ENCODE peak calls at places on chromosomes 6 and 20, in five cellular contexts. I is GM23338, Z is body of pancreas, Y is neural progenitor cell, M is astrocyte. O is an unnamed sample. For H3K27me3 and H3K36me3, the result is how much of the 10 kb centered on the place peaks cover.

GRCh38 chr6:120873125-120873865 is 461.0 kb downstream of the TBC1D32 start:
- DNase-seq in I (no peak), Z (no peak), Y (no peak), M (no peak), O (no peak)

GRCh38 chr20:50376888-50377459 is 133.2 kb upstream of the PTPN1 start:
- DNase-seq in I (no peak), Z (no peak), Y (no peak), M (no peak), O (no peak)

GRCh38 chr6:75203721-75204120 is 2.1 kb downstream of the COL12A1 start:
- DNase-seq in I (no peak), Z (no peak), Y (no peak), M (peak), O (no peak)

GRCh38 chr20:50320005-50320909 is 129.6 kb downstream of the CEBPB start:
- DNase-seq in I (no peak), Z (no peak), Y (no peak), M (no peak), O (no peak)

GRCh38 chr6:156876302-156876701 is 99.1 kb downstream of the ARID1B start:
- DNase-seq in I (peak), Z (peak), Y (peak), M (no peak), O (peak)

GRCh38 chr20:38334016-38334415 is 12.3 kb upstream of the LBP start:
- DNase-seq in I (no peak), Z (no peak), Y (no peak), M (peak), O (no peak)

GRCh38 chr20:57397004-57397692 is 6.0 kb downstream of the RBM38 start:
- DNase-seq in I (no peak), Z (no peak), Y (no peak), M (peak), O (no peak)

GRCh38 chr6:69421986-69422385 is 374.8 kb downstream of the LMBRD1 start:
- DNase-seq in I (no peak), Z (no peak), Y (no peak), M (no peak), O (no peak)

GRCh38 chr6:29943053-29943966 is 978 bp downstream of the HLA-A start:
- DNase-seq in I (peak), Z (peak), Y (no peak), M (no peak), O (peak)

GRCh38 chr6:165574770-165575549 is 88.1 kb downstream of the PDE10A start:
- DNase-seq in I (no peak), Z (no peak), Y (peak), M (peak), O (peak)

GRCh38 chr20:51854912-51855311 is 52.6 kb upstream of the SALL4 start:
- DNase-seq in I (no peak), Z (no peak), Y (no peak), M (no peak), O (no peak)

GRCh38 chr20:39259010-39259803 is 297.1 kb downstream of the DHX35 start:
- DNase-seq in I (no peak), Z (no peak), Y (no peak), M (no peak), O (no peak)

GRCh38 chr6:169165561-169166300 is 87.9 kb downstream of the THBS2 start:
- DNase-seq in I (no peak), Z (no peak), Y (no peak), M (peak), O (peak)

GRCh38 chr6:140486468-140487361 is 1112.3 kb upstream of the CITED2 start:
- DNase-seq in I (no peak), Z (no peak), Y (no peak), M (peak), O (no peak)

GRCh38 chr6:132937466-132937906 is 123.1 kb downstream of the RPS12 start:
- DNase-seq in I (peak), Z (peak), Y (peak), M (peak), O (peak)

GRCh38 chr6:139979021-139979721 is 604.7 kb upstream of the CITED2 start:
- DNase-seq in I (no peak), Z (no peak), Y (peak), M (no peak), O (no peak)

GRCh38 chr6:66496659-66497058 is 789.6 kb upstream of the EYS start:
- DNase-seq in I (peak), Z (no peak), Y (peak), M (no peak), O (peak)

GRCh38 chr6:85810558-85810957 is 167.9 kb upstream of the SYNCRIP start:
- DNase-seq in I (no peak), Z (no peak), Y (no peak), M (no peak), O (no peak)

GRCh38 chr20:44644384-44645131 is 6.9 kb downstream of the ADA start:
- DNase-seq in I (no peak), Z (no peak), Y (no peak), M (no peak), O (no peak)

GRCh38 chr6:11123978-11124377 is 12.5 kb upstream of the ERVFRD-1 start:
- DNase-seq in I (no peak), Z (no peak), Y (no peak), M (no peak), O (no peak)

GRCh38 chr20:35271073-35271882 is 6.6 kb downstream of the MMP24OS start:
- DNase-seq in I (no peak), Z (no peak), Y (no peak), M (no peak), O (peak)

GRCh38 chr6:958531-958930 is 265.6 kb upstream of the EXOC2 start:
- DNase-seq in I (no peak), Z (no peak), Y (no peak), M (peak), O (no peak)

GRCh38 chr20:41004561-41005360 is 23.9 kb upstream of the TOP1 start:
- DNase-seq in I (no peak), Z (no peak), Y (no peak), M (peak), O (no peak)

GRCh38 chr20:63394069-63394468 is 32.9 kb upstream of the CHRNA4 start:
- DNase-seq in I (peak), Z (no peak), Y (peak), M (peak), O (peak)

DNA sequence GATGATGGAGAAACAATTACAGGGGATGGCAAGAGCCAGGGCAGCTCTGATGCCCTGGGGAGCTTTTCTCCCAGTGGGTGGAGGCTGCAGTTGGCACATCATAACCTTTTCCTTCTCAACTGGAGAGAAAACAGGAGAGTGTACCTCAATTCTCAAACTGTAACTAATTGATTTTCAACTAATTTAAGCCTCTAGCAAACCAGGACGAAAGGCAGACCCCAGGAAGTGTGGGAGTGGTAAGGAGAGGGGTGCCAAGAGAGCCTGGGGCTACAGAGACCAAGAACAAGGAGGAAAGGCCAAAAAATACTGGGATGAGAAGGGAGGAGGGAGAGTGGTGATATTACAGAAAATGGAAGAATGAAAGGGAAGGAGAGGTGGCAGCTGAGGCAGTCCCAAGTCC is 5.7 kb downstream of the BMP5 start:
- DNase-seq in I (no peak), Z (no peak), Y (no peak), M (no peak), O (no peak)
- H3K27me3 ChIP-seq in I (under half), Z (under half), Y (under half), M (under half), O (under half)

GRCh38 chr6:38857815-38858214 is 142.7 kb downstream of the DNAH8 start:
- DNase-seq in I (no peak), Z (no peak), Y (no peak), M (no peak), O (no peak)
- H3K4me3 ChIP-seq in I (no peak), Z (no peak), Y (no peak), M (no peak), O (no peak)

DNA sequence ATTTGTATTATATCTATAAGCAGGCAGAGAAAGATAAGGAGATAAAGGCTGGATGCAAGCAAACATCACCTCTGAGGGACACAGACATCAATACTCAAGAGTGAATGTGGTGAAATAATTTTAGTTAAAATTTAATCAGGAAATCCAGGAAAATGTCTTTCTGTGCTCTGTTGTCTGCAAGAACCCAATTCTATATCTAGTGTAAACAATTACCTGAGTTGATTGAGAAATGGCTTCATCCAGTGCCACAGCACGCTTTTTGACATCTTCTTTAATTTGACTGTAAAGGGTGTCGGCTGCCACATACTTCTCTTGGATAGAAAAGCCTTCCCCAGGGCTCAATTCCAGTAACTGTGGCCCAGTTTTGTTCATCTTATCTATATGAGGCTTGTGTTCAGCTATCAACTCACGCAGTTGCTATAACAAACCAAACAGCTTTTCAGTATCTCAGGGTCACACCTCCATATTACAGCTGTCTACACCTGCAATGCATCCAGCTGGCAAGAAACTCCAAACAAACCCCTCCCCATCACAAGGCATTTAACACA is 131.6 kb downstream of the DST start:
- DNase-seq in I (no peak), Z (peak), Y (no peak), M (no peak), O (no peak)
- H3K36me3 ChIP-seq in I (under half), Z (under half), Y (under half), M (half or more), O (under half)

GRCh38 chr20:13535627-13536026 is 103.1 kb downstream of the TASP1 start:
- DNase-seq in I (no peak), Z (no peak), Y (no peak), M (no peak), O (no peak)

GRCh38 chr20:13533946-13534345 is 104.8 kb downstream of the TASP1 start:
- DNase-seq in I (no peak), Z (no peak), Y (no peak), M (peak), O (no peak)
- H3K27me3 ChIP-seq in I (under half), Z (under half), Y (under half), M (under half), O (under half)

O was measured in H7.